ENCODE peak calls at places on chromosomes 11 and 22, in five cellular contexts. One of them, this sample, is unnamed.

GRCh38 chr22:27115816-27116256 is 458.4 kb downstream of the MIAT start:
- DNase-seq in AG04450: no peak
- DNase-seq in CD4-positive, alpha-beta memory T cell: no peak
- DNase-seq in ovary: no peak
- DNase-seq in neuronal stem cell: no peak
- DNase-seq in this sample: no peak

GRCh38 chr22:43829904-43830851 is 18.1 kb upstream of the EFCAB6 start:
- DNase-seq in AG04450: no peak
- DNase-seq in CD4-positive, alpha-beta memory T cell: no peak
- DNase-seq in ovary: peak
- DNase-seq in neuronal stem cell: no peak
- DNase-seq in this sample: no peak

GRCh38 chr11:17421781-17422180 is 33.3 kb upstream of the KCNJ11 start:
- DNase-seq in AG04450: no peak
- DNase-seq in CD4-positive, alpha-beta memory T cell: no peak
- DNase-seq in ovary: no peak
- DNase-seq in neuronal stem cell: no peak
- DNase-seq in this sample: no peak

GRCh38 chr11:10298342-10298741 is 4.3 kb upstream of the SBF2 start:
- DNase-seq in AG04450: peak
- DNase-seq in CD4-positive, alpha-beta memory T cell: peak
- DNase-seq in ovary: no peak
- DNase-seq in neuronal stem cell: no peak
- DNase-seq in this sample: no peak

GRCh38 chr11:75351541-75352416 is at the start of gene ARRB1:
- DNase-seq in AG04450: no peak
- DNase-seq in CD4-positive, alpha-beta memory T cell: peak
- DNase-seq in ovary: peak
- DNase-seq in neuronal stem cell: peak
- DNase-seq in this sample: peak

GRCh38 chr11:114478768-114479167 is 39.5 kb downstream of the REXO2 start:
- DNase-seq in AG04450: no peak
- DNase-seq in CD4-positive, alpha-beta memory T cell: no peak
- DNase-seq in ovary: no peak
- DNase-seq in neuronal stem cell: no peak
- DNase-seq in this sample: no peak

GRCh38 chr11:75380716-75381420 is 18.4 kb upstream of the RPS3 start:
- DNase-seq in AG04450: no peak
- DNase-seq in CD4-positive, alpha-beta memory T cell: no peak
- DNase-seq in ovary: no peak
- DNase-seq in neuronal stem cell: no peak
- DNase-seq in this sample: no peak

GRCh38 chr11:47539681-47540039 is 13.3 kb downstream of the CELF1 start:
- DNase-seq in AG04450: no peak
- DNase-seq in CD4-positive, alpha-beta memory T cell: no peak
- DNase-seq in ovary: no peak
- DNase-seq in neuronal stem cell: no peak
- DNase-seq in this sample: no peak

GRCh38 chr22:27046126-27046525 is 388.7 kb downstream of the MIAT start:
- DNase-seq in AG04450: no peak
- DNase-seq in CD4-positive, alpha-beta memory T cell: no peak
- DNase-seq in ovary: no peak
- DNase-seq in neuronal stem cell: no peak
- DNase-seq in this sample: no peak

GRCh38 chr11:73797457-73797856 is 9.8 kb downstream of the MRPL48 start:
- DNase-seq in AG04450: no peak
- DNase-seq in CD4-positive, alpha-beta memory T cell: no peak
- DNase-seq in ovary: no peak
- DNase-seq in neuronal stem cell: no peak
- DNase-seq in this sample: peak

GRCh38 chr11:36512016-36512415 is 1.9 kb upstream of the TRAF6 start:
- DNase-seq in AG04450: no peak
- DNase-seq in CD4-positive, alpha-beta memory T cell: no peak
- DNase-seq in ovary: no peak
- DNase-seq in neuronal stem cell: no peak
- DNase-seq in this sample: no peak

GRCh38 chr22:36277482-36278291 is 24.8 kb downstream of the APOL1 start:
- DNase-seq in AG04450: peak
- DNase-seq in CD4-positive, alpha-beta memory T cell: peak
- DNase-seq in ovary: peak
- DNase-seq in neuronal stem cell: peak
- DNase-seq in this sample: peak

GRCh38 chr11:46827995-46828394 is 18.1 kb downstream of the CKAP5 start:
- DNase-seq in AG04450: no peak
- DNase-seq in CD4-positive, alpha-beta memory T cell: no peak
- DNase-seq in ovary: no peak
- DNase-seq in neuronal stem cell: no peak
- DNase-seq in this sample: no peak

GRCh38 chr11:115944596-115944995 is 440.4 kb upstream of the CADM1 start:
- DNase-seq in AG04450: no peak
- DNase-seq in CD4-positive, alpha-beta memory T cell: no peak
- DNase-seq in ovary: no peak
- DNase-seq in neuronal stem cell: no peak
- DNase-seq in this sample: no peak

GRCh38 chr11:47359586-47359985 is 7.1 kb upstream of the MYBPC3 start:
- DNase-seq in AG04450: no peak
- DNase-seq in CD4-positive, alpha-beta memory T cell: no peak
- DNase-seq in ovary: peak
- DNase-seq in neuronal stem cell: no peak
- DNase-seq in this sample: no peak

GRCh38 chr11:67546852-67547251 is 23.6 kb upstream of the CABP2 start:
- DNase-seq in AG04450: no peak
- DNase-seq in CD4-positive, alpha-beta memory T cell: no peak
- DNase-seq in ovary: no peak
- DNase-seq in neuronal stem cell: no peak
- DNase-seq in this sample: no peak

GRCh38 chr11:44229003-44229570 is 80.9 kb downstream of the ALX4 start:
- DNase-seq in AG04450: no peak
- DNase-seq in CD4-positive, alpha-beta memory T cell: no peak
- DNase-seq in ovary: no peak
- DNase-seq in neuronal stem cell: no peak
- DNase-seq in this sample: no peak

GRCh38 chr11:64841592-64842365 is 2.7 kb downstream of the CDC42BPG start:
- DNase-seq in AG04450: no peak
- DNase-seq in CD4-positive, alpha-beta memory T cell: no peak
- DNase-seq in ovary: no peak
- DNase-seq in neuronal stem cell: no peak
- DNase-seq in this sample: no peak
- H3K27ac ChIP-seq in AG04450: no peak
- H3K27ac ChIP-seq in CD4-positive, alpha-beta memory T cell: no peak
- H3K27ac ChIP-seq in ovary: no peak
- H3K27ac ChIP-seq in neuronal stem cell: no peak
- H3K27ac ChIP-seq in this sample: no peak

DNA sequence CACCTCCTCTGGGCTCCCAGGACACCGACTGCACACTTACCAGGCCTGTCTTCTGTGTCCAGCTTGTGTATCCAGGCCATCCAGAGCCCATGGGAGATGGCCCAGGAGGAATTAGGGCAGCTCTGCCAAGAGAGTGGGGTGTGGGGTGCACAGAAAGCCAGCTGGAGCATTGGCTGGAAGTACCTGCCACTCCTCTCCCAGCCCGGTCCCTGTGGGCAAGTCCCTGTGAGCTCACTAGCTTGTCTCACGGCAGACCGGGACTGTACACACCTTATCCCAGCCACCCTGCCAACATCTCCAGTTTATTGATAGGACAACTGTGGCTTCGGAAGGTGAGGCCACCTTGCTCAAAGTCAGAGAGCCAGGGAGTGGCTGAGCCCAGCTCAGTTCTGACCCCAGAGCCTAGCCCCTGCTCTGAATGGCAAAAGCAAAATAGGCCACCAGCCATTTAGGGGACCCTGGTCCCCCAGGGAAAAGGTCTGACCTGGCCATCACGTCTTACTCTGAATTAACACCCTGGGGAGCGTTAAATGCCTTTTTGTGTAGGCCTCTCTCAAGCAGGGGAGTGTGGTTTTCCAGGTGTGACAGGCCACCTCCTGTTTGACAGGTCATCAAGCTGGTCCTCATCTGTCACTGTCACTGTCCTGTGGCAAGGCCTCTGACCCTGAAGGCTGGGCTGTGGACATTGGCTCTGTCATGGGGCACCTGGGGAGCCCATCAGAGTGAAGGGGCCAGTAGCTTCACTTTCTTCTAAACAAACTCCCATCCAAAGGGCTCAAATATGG is 15.1 kb downstream of the UQCR10 start:
- DNase-seq in AG04450: no peak
- DNase-seq in CD4-positive, alpha-beta memory T cell: no peak
- DNase-seq in ovary: peak
- DNase-seq in neuronal stem cell: no peak
- DNase-seq in this sample: peak
- H3K27ac ChIP-seq in AG04450: peak
- H3K27ac ChIP-seq in CD4-positive, alpha-beta memory T cell: no peak
- H3K27ac ChIP-seq in ovary: peak
- H3K27ac ChIP-seq in neuronal stem cell: no peak
- H3K27ac ChIP-seq in this sample: peak

GRCh38 chr11:130088217-130088616 is 18.5 kb downstream of the APLP2 start:
- DNase-seq in AG04450: no peak
- DNase-seq in CD4-positive, alpha-beta memory T cell: no peak
- DNase-seq in ovary: no peak
- DNase-seq in neuronal stem cell: no peak
- DNase-seq in this sample: no peak
- H3K27ac ChIP-seq in AG04450: no peak
- H3K27ac ChIP-seq in CD4-positive, alpha-beta memory T cell: no peak
- H3K27ac ChIP-seq in ovary: no peak
- H3K27ac ChIP-seq in neuronal stem cell: peak
- H3K27ac ChIP-seq in this sample: no peak

DNA sequence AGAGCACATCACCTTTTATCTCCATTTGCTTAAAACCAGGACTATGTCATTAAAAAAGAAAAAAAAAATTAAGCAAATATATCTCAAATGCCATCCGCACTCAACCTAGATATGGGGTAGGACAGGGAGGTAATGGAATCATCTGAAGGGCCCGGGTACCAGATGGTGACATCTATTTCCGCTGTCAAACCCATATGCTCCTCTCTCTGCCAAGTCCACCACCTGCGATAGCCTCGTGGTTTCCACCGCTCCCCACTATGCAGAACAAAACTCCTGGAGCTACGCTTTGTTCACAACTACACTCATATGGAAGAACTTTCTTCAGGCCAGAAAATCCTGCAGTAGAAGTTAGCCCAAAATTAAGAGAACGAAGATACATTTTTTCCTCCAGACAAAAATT is 31.4 kb downstream of the FEZ1 start:
- DNase-seq in AG04450: no peak
- DNase-seq in CD4-positive, alpha-beta memory T cell: no peak
- DNase-seq in ovary: no peak
- DNase-seq in neuronal stem cell: no peak
- DNase-seq in this sample: no peak
- H3K27ac ChIP-seq in AG04450: no peak
- H3K27ac ChIP-seq in CD4-positive, alpha-beta memory T cell: no peak
- H3K27ac ChIP-seq in ovary: no peak
- H3K27ac ChIP-seq in neuronal stem cell: no peak
- H3K27ac ChIP-seq in this sample: peak

DNA sequence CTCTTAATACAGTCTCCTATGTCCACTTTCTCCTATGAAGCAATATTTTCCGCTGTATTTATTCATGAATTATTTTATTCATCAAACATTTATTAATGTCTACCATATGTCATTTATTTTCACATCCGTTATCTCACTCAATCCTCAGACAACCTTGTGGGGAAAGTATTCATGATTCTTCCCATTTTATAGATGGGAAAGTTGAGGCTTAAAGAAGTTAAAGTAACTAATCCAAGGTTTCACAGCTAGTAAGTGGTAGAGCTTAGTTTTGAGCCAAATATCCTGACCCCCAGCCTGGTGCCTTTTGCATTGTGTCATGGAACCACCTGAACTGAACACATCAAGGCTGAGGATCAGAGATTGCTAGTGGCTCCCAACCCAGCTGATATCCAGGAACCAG is 66.6 kb downstream of the ISX start:
- DNase-seq in AG04450: no peak
- DNase-seq in CD4-positive, alpha-beta memory T cell: no peak
- DNase-seq in ovary: no peak
- DNase-seq in neuronal stem cell: no peak
- DNase-seq in this sample: no peak
- H3K27ac ChIP-seq in AG04450: no peak
- H3K27ac ChIP-seq in CD4-positive, alpha-beta memory T cell: no peak
- H3K27ac ChIP-seq in ovary: no peak
- H3K27ac ChIP-seq in neuronal stem cell: no peak
- H3K27ac ChIP-seq in this sample: no peak

GRCh38 chr11:66365711-66366619 is 5.6 kb downstream of the SLC29A2 start:
- DNase-seq in AG04450: no peak
- DNase-seq in CD4-positive, alpha-beta memory T cell: no peak
- DNase-seq in ovary: peak
- DNase-seq in neuronal stem cell: no peak
- DNase-seq in this sample: no peak

GRCh38 chr11:66362481-66363147 is 8.9 kb downstream of the SLC29A2 start:
- DNase-seq in AG04450: no peak
- DNase-seq in CD4-positive, alpha-beta memory T cell: no peak
- DNase-seq in ovary: peak
- DNase-seq in neuronal stem cell: no peak
- DNase-seq in this sample: no peak

GRCh38 chr11:66365166-66365565 is 6.4 kb downstream of the SLC29A2 start:
- DNase-seq in AG04450: no peak
- DNase-seq in CD4-positive, alpha-beta memory T cell: no peak
- DNase-seq in ovary: peak
- DNase-seq in neuronal stem cell: no peak
- DNase-seq in this sample: no peak

GRCh38 chr11:66363187-66363601 is 8.4 kb downstream of the SLC29A2 start:
- DNase-seq in AG04450: no peak
- DNase-seq in CD4-positive, alpha-beta memory T cell: no peak
- DNase-seq in ovary: peak
- DNase-seq in neuronal stem cell: no peak
- DNase-seq in this sample: no peak

GRCh38 chr11:66363805-66364535 is 7.6 kb downstream of the SLC29A2 start:
- DNase-seq in AG04450: no peak
- DNase-seq in CD4-positive, alpha-beta memory T cell: peak
- DNase-seq in ovary: peak
- DNase-seq in neuronal stem cell: no peak
- DNase-seq in this sample: no peak
- H3K27ac ChIP-seq in AG04450: no peak
- H3K27ac ChIP-seq in CD4-positive, alpha-beta memory T cell: no peak
- H3K27ac ChIP-seq in ovary: no peak
- H3K27ac ChIP-seq in neuronal stem cell: no peak
- H3K27ac ChIP-seq in this sample: no peak

DNA sequence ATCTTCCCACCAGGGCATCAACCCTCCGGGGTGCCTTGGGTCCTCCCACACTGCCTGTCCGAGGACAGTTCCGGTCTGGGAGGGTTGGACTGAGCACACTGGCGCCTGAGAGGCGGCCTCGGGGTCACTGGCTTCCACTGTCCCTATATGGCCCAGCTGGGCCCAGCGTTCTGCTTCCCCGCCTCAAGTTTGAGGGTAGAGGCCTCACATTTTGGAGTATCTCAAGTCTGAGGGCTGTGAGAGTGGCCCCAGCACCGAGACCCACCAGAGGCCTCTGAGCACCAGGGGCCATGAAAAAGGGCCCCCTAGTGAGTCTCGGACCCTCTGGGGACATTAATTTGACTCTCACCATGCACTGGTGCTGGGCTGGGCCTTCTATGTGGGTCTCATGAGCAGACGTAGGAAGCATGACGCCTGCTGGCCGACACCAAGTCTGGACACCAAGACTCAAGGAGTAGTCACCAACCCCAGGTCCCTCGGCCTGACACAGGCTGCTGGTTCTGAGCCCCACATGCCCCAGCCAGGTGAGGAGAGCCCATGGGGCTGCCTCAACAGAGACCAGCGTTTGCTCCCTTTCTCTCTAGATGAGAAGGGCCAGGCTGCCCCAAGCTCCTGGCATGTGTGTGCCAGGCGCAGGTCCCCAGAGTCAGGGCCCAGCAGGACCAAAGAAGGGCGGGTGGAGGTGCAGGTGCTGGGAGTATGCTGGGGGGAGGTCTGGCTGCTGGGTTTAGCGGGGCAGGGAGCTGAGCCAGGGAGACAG is 27.5 kb downstream of the ARVCF start:
- DNase-seq in AG04450: no peak
- DNase-seq in CD4-positive, alpha-beta memory T cell: no peak
- DNase-seq in ovary: peak
- DNase-seq in neuronal stem cell: no peak
- DNase-seq in this sample: no peak
- H3K27ac ChIP-seq in AG04450: no peak
- H3K27ac ChIP-seq in CD4-positive, alpha-beta memory T cell: no peak
- H3K27ac ChIP-seq in ovary: no peak
- H3K27ac ChIP-seq in neuronal stem cell: no peak
- H3K27ac ChIP-seq in this sample: no peak

This sample was measured in caudate nucleus.